ENCODE peak calls at places on chromosomes 7 and 10, in eight cellular contexts. C is GM23338, Y is foreskin fibroblast, U is Calu3, J is neural crest cell, A is WTC11, T is esophagus muscularis mucosa, K is PC-3. Q is an unnamed sample.

GRCh38 chr7:72805526-72806494 is 22.2 kb downstream of the TYW1B start:
- DNase-seq in T (no peak), Y (peak), A (no peak), C (no peak), J (no peak), U (no peak), K (peak), Q (no peak)

GRCh38 chr7:43906327-43907010 is at the start of gene URGCP:
- DNase-seq in Y (no peak), A (peak), K (peak), T (no peak), C (peak), U (peak), J (peak), Q (no peak)

GRCh38 chr10:11176746-11177145 is 159.1 kb downstream of the CELF2 start:
- DNase-seq in Y (no peak), T (no peak), A (no peak), C (no peak), J (no peak), U (no peak), K (no peak), Q (no peak)

GRCh38 chr10:117543999-117544728 is 1.6 kb downstream of the EMX2 start:
- DNase-seq in Y (no peak), C (peak), A (no peak), U (no peak), K (no peak), J (no peak), T (no peak), Q (no peak)

GRCh38 chr7:158279539-158280466 is 307.8 kb downstream of the PTPRN2 start:
- DNase-seq in C (no peak), A (peak), J (no peak), Y (no peak), K (no peak), U (no peak), T (no peak), Q (no peak)

GRCh38 chr10:99689461-99689860 is 30.2 kb downstream of the ENTPD7 start:
- DNase-seq in T (no peak), A (no peak), U (no peak), Y (no peak), C (no peak), J (no peak), K (no peak), Q (no peak)

GRCh38 chr7:22332481-22332880 is 24.5 kb downstream of the RAPGEF5 start:
- DNase-seq in Y (no peak), J (no peak), C (no peak), U (peak), T (peak), K (peak), A (no peak), Q (no peak)

GRCh38 chr7:44977956-44978355 is 859 bp downstream of the MYO1G start:
- DNase-seq in T (no peak), C (no peak), Y (no peak), J (no peak), A (no peak), K (no peak), U (no peak), Q (no peak)

GRCh38 chr10:100742936-100743335 is 2.4 kb upstream of the PAX2 start:
- DNase-seq in J (no peak), C (no peak), U (no peak), Y (no peak), T (no peak), A (no peak), K (no peak), Q (no peak)

GRCh38 chr10:22713853-22714523 is 390 bp downstream of the PIP4K2A start:
- DNase-seq in A (peak), K (peak), U (peak), J (no peak), C (peak), T (no peak), Y (no peak), Q (no peak)

GRCh38 chr10:27819781-27820531 is 74.3 kb upstream of the MKX start:
- DNase-seq in A (no peak), T (no peak), Y (no peak), J (no peak), U (peak), K (peak), C (no peak), Q (peak)

GRCh38 chr10:21724695-21725371 is 190.8 kb downstream of the MLLT10 start:
- DNase-seq in J (no peak), C (peak), A (no peak), T (peak), U (peak), Y (peak), K (peak), Q (peak)

GRCh38 chr7:77455334-77455733 is 39.2 kb upstream of the GSAP start:
- DNase-seq in Y (peak), U (no peak), A (no peak), J (no peak), K (peak), C (no peak), T (no peak), Q (peak)

GRCh38 chr7:28700790-28701203 is 257.3 kb downstream of the TRIL start:
- DNase-seq in A (no peak), C (no peak), U (no peak), K (no peak), Y (no peak), T (no peak), J (no peak), Q (no peak)

GRCh38 chr7:156173748-156174353 is 361.6 kb upstream of the SHH start:
- DNase-seq in J (no peak), T (no peak), U (no peak), A (no peak), C (no peak), Y (no peak), K (no peak), Q (no peak)

GRCh38 chr10:51285586-51285985 is 211.3 kb downstream of the PRKG1 start:
- DNase-seq in K (no peak), U (no peak), Y (no peak), A (no peak), J (no peak), T (no peak), C (no peak), Q (no peak)

GRCh38 chr10:89332092-89332633 is 4.4 kb downstream of the IFIT3 start:
- DNase-seq in T (no peak), J (no peak), A (no peak), K (no peak), Y (peak), C (no peak), U (no peak), Q (no peak)

GRCh38 chr7:139762886-139763285 is 14.9 kb downstream of the HIPK2 start:
- DNase-seq in K (no peak), T (no peak), J (no peak), Y (peak), C (no peak), U (no peak), A (no peak), Q (no peak)

GRCh38 chr10:132270721-132271457 is 36.9 kb downstream of the STK32C start:
- DNase-seq in K (no peak), Y (no peak), U (no peak), C (no peak), J (no peak), T (no peak), A (no peak), Q (no peak)

GRCh38 chr10:111824128-111824527 is 359.4 kb downstream of the GPAM start:
- DNase-seq in J (no peak), C (no peak), K (no peak), T (peak), A (no peak), Y (no peak), U (no peak), Q (no peak)

GRCh38 chr10:34190594-34190993 is 624.5 kb downstream of the PARD3 start:
- DNase-seq in K (no peak), A (no peak), T (no peak), C (peak), U (no peak), J (no peak), Y (no peak), Q (no peak)

GRCh38 chr10:100728928-100729876 is 16.2 kb upstream of the PAX2 start:
- DNase-seq in C (peak), A (peak), K (peak), J (no peak), U (peak), Y (no peak), T (no peak), Q (no peak)

GRCh38 chr10:126006264-126006663 is 109.9 kb downstream of the FANK1 start:
- DNase-seq in A (no peak), J (no peak), T (no peak), K (no peak), Y (no peak), U (no peak), C (no peak), Q (no peak)

GRCh38 chr7:128740996-128741395 is 1.8 kb downstream of the CALU start:
- DNase-seq in Y (peak), C (no peak), U (no peak), K (no peak), J (no peak), T (peak), A (no peak), Q (no peak)

GRCh38 chr7:2482725-2483451 is 6.7 kb upstream of the GRIFIN start:
- DNase-seq in Y (no peak), J (no peak), T (no peak), K (no peak), U (no peak), C (no peak), A (no peak), Q (no peak)

GRCh38 chr10:122966879-122967278 is 12.9 kb upstream of the C10orf88 start:
- DNase-seq in J (no peak), K (no peak), T (no peak), Y (no peak), U (no peak), C (no peak), A (no peak), Q (no peak)

GRCh38 chr7:41201021-41201420 is 501.9 kb downstream of the INHBA start:
- DNase-seq in C (no peak), J (no peak), Y (no peak), A (no peak), U (no peak), K (no peak), T (no peak), Q (no peak)

GRCh38 chr10:29765330-29765729 is 130.6 kb upstream of the SVIL start:
- DNase-seq in K (no peak), Y (no peak), C (no peak), U (no peak), J (no peak), T (no peak), A (no peak), Q (no peak)

GRCh38 chr7:132785861-132786260 is 209.6 kb upstream of the PLXNA4 start:
- DNase-seq in U (no peak), C (no peak), A (no peak), K (no peak), T (no peak), Y (no peak), J (no peak), Q (no peak)

GRCh38 chr10:72263613-72264241 is 10.0 kb upstream of the DDIT4 start:
- DNase-seq in Y (no peak), K (peak), A (no peak), J (no peak), T (no peak), U (peak), C (peak), Q (no peak)

GRCh38 chr7:15571303-15571878 is 9.6 kb upstream of the AGMO start:
- DNase-seq in K (peak), J (no peak), Y (peak), A (no peak), U (no peak), T (no peak), C (no peak), Q (no peak)

GRCh38 chr7:111756687-111757178 is 194.4 kb upstream of the IMMP2L start:
- DNase-seq in C (peak), K (no peak), A (peak), T (no peak), Y (peak), J (peak), U (no peak), Q (no peak)
- TF ChIP-seq CTCF in C (peak), K (no peak), A (no peak), T (no peak), Y (no peak), J (no peak), U (no peak), Q (no peak)

DNA sequence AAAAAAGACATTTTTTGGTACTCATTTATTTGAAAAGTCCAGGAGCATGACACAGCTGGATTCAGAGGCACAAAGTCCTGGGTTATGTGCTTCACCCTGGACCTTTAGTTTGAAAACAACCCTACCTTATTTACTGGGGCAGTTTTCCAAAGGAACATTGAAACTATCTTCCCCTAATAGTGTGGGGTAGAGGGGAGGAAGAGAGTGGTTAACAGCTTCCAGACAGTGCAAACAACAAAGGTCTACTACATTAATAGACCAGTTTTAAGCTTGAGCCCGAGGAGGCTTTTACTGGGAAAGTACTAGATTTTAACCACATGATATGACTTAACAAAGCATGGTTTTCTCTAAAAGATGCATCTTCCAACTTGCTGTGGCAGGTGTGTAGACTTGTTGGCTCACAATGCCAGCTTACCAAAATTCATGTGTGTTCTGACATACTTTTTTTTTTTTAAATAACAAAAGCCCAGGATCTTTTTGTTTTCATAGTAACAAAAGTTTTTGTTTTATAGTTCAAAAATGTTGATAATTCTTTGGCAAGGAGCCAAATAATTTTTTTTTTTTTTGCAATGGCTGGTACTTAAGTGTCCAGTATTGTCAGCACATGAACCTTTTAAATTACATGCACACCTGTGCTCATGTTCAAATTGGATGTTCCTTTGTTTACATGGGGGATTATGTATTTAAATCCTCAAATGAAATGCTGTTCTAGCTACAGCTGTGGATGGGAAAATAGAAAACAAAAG is 1.8 kb downstream of the GSTO1 start:
- DNase-seq in Y (no peak), C (no peak), A (no peak), J (no peak), U (no peak), K (peak), T (no peak), Q (no peak)
- TF ChIP-seq CTCF in Y (no peak), C (no peak), A (no peak), J (no peak), U (no peak), K (no peak), T (no peak), Q (no peak)

DNA sequence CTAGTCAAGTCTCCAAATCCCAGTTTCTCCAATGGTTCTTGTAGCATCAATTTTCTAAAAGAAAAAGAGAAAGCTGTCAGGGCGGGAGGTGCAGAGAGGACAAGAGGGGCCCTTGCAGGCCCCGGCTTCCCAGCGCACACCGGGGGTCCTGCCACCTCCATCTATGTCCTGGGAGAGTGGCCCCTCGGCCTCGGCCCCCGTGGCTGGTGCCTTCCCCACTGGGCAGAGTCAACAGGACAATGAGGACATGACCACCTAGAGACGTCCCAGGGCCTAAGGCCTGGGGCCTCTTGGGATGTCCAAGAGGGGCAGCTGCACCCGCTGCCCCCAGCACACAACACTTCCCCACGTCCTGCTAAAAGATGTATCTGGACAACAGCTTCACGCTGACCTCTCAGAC is 5.9 kb downstream of the COX19 start:
- DNase-seq in A (no peak), K (no peak), C (no peak), Y (no peak), T (no peak), U (no peak), J (no peak), Q (no peak)
- TF ChIP-seq CTCF in A (no peak), K (no peak), C (no peak), Y (no peak), T (no peak), U (no peak), J (no peak), Q (no peak)

GRCh38 chr10:86583983-86584382 is 62.4 kb upstream of the WAPL start:
- DNase-seq in Y (no peak), T (no peak), K (peak), C (peak), A (peak), U (no peak), J (no peak), Q (no peak)
- TF ChIP-seq CTCF in Y (no peak), T (no peak), K (peak), C (peak), A (no peak), U (no peak), J (no peak), Q (no peak)

GRCh38 chr7:27560706-27561235 is 101.9 kb downstream of the HIBADH start:
- DNase-seq in C (no peak), A (no peak), J (no peak), T (no peak), K (peak), U (no peak), Y (peak), Q (peak)
- TF ChIP-seq CTCF in C (no peak), A (no peak), J (peak), T (no peak), K (peak), U (no peak), Y (peak), Q (peak)

DNA sequence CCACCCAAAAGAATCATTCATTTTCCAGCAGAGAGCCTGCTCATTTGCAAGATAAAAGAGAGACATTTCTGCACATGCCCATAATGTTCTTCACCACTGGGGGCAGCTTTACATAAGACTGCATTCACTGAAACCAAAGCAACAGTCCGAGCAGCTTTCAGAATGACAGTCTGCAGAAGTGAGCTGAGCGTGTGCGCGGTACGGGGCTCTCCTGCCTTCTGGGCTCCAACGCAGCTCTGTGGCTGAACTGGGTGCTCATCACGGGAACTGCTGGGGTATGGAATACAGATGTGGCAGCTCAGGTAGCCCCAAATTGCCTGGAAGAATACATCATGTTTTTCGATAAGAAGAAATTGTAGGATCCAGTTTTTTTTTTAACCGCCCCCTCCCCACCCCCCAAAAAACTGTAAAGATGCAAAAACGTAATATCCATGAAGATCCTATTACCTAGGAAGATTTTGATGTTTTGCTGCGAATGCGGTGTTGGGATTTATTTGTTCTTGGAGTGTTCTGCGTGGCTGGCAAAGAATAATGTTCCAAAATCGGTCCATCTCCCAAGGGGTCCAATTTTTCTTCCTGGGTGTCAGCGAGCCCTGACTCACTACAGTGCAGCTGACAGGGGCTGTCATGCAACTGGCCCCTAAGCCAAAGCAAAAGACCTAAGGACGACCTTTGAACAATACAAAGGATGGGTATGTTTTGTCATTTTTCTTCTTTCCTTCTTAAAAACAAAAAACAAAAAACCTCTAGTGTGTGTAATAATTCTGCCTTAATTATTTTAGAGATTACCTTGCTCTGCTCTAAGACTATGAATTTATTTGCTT is at the start of gene LRRTM3:
- DNase-seq in U (peak), Y (peak), C (peak), K (peak), A (peak), J (peak), T (no peak), Q (peak)
- TF ChIP-seq CTCF in U (peak), Y (peak), C (peak), K (peak), A (peak), J (peak), T (peak), Q (peak)

GRCh38 chr10:110210663-110211454 is 3.5 kb downstream of the MXI1 start:
- DNase-seq in K (peak), Y (peak), T (peak), A (peak), U (peak), J (peak), C (peak), Q (peak)
- TF ChIP-seq CTCF in K (no peak), Y (no peak), T (no peak), A (no peak), U (no peak), J (no peak), C (no peak), Q (no peak)

Q was measured in AG09309.